ENCODE peak calls at places on chromosomes 3 and 15, in four cellular contexts. C is spleen, O is body of pancreas, Q is cardiac muscle cell. M is an unnamed sample.

GRCh38 chr3:2661078-2661477 is 449.1 kb downstream of the IL5RA start:
- DNase-seq in Q (no peak), O (no peak), C (no peak), M (no peak)

GRCh38 chr15:93030430-93031102 is 58.4 kb downstream of the RGMA start:
- DNase-seq in Q (peak), O (peak), C (peak), M (peak)

GRCh38 chr15:87764461-87765236 is 491.9 kb downstream of the NTRK3 start:
- DNase-seq in C (no peak), O (no peak), Q (no peak), M (peak)

GRCh38 chr3:50450135-50450911 is 53.1 kb downstream of the CACNA2D2 start:
- DNase-seq in Q (no peak), C (peak), O (peak), M (no peak)

GRCh38 chr3:45670995-45671394 is 18.2 kb upstream of the SACM1L start:
- DNase-seq in O (no peak), Q (no peak), C (no peak), M (no peak)

GRCh38 chr3:159182961-159183360 is 381.1 kb downstream of the MFSD1 start:
- DNase-seq in O (no peak), Q (no peak), C (no peak), M (no peak)

GRCh38 chr3:74630602-74631001 is 16.1 kb upstream of the CNTN3 start:
- DNase-seq in O (no peak), C (no peak), Q (no peak), M (no peak)

GRCh38 chr3:134601539-134602439 is 49.0 kb downstream of the KY start:
- DNase-seq in C (no peak), Q (peak), O (peak), M (peak)

GRCh38 chr3:53167418-53168174 is 6.6 kb downstream of the PRKCD start:
- DNase-seq in C (no peak), Q (no peak), O (no peak), M (no peak)

DNA sequence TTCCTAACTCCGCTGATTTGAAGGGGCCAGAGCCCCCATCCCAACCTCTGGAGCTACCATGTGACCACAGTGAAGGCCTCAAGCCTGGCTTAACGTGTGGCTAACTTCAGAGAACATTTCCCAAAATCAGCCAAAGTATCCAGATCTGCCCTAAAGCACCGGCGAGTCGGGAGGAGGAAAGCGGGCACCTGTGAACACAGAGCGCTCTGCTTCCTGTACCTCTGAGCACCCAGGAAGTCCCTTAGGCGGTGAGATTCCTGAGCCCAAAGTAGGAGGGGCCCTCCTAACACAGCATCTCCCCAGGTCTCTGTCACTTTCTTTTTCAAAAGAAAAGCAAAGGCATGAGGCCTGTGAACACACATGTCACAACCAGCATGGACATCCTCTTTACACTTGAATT is 904 bp upstream of the EIF4E3 start:
- DNase-seq in C (no peak), O (no peak), Q (no peak), M (no peak)
- H3K4me3 ChIP-seq in C (no peak), O (no peak), Q (no peak), M (no peak)

GRCh38 chr3:29516164-29516563 is 235.3 kb downstream of the RBMS3 start:
- DNase-seq in C (no peak), O (no peak), Q (no peak), M (no peak)
- H3K27ac ChIP-seq in C (no peak), O (no peak), Q (no peak), M (peak)

GRCh38 chr3:136249091-136249490 is 1.0 kb upstream of the PCCB start:
- DNase-seq in O (no peak), Q (no peak), C (no peak), M (no peak)

GRCh38 chr3:136251511-136251910 is 1.4 kb downstream of the PCCB start:
- DNase-seq in C (no peak), Q (no peak), O (peak), M (no peak)

GRCh38 chr3:136250862-136251460 is 821 bp downstream of the PCCB start:
- DNase-seq in O (peak), Q (peak), C (peak), M (peak)

GRCh38 chr3:136250226-136250861 is at the start of gene PCCB:
- DNase-seq in O (peak), Q (peak), C (peak), M (peak)

DNA sequence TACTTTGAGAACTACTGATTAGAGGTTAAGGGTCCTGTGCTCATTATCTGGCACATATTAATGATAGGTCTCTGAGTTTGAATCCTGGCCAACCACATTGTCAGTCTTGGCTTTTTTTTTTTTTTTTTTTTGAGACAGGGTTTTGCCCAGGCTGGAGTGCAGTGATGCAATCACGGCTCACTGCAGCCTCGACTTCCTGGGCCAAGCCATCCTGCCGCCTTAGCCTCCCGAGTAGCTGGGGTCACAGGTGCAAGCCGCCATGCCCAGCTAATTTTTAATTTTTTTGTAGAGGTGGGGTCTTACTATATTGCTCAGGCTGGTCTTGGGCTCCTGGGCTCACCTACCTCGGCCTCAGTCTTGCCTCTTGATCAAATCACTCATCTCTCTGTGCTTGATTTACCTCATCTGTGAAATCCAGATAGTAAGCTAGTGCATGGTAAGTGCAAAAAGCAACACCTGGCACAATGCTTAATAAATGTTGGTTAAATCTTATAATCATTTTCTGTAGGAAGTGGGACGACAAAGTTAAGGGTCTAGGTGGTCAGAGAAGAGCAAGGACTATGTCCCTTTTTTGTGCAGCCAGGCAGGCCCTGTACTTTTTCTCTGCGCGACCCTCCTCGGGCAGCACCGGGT is 431 bp upstream of the PCCB start:
- DNase-seq in O (no peak), Q (no peak), C (no peak), M (no peak)
- TF ChIP-seq CTCF in O (no peak), Q (no peak), C (no peak), M (no peak)

GRCh38 chr3:150922611-150923010 is 17.4 kb upstream of the MINDY4B start:
- DNase-seq in C (no peak), Q (peak), O (peak), M (no peak)

GRCh38 chr3:150921207-150921606 is 16.0 kb upstream of the MINDY4B start:
- DNase-seq in C (no peak), O (no peak), Q (no peak), M (no peak)

GRCh38 chr3:150926328-150926727 is 21.1 kb upstream of the MINDY4B start:
- DNase-seq in Q (no peak), C (no peak), O (no peak), M (no peak)

GRCh38 chr3:150928234-150928633 is 23.0 kb upstream of the MINDY4B start:
- DNase-seq in Q (no peak), O (no peak), C (no peak), M (no peak)

GRCh38 chr3:150925751-150926201 is 20.5 kb upstream of the MINDY4B start:
- DNase-seq in Q (peak), O (peak), C (peak), M (no peak)
- H3K4me3 ChIP-seq in Q (no peak), O (no peak), C (no peak), M (peak)

GRCh38 chr15:101723874-101724674 is at the start of gene TARS3:
- DNase-seq in O (peak), C (peak), Q (peak), M (peak)
- H3K27ac ChIP-seq in O (peak), C (peak), Q (peak), M (peak)

GRCh38 chr3:76842232-76842631 is 197.7 kb upstream of the ROBO2 start:
- DNase-seq in C (no peak), Q (no peak), O (no peak), M (no peak)

DNA sequence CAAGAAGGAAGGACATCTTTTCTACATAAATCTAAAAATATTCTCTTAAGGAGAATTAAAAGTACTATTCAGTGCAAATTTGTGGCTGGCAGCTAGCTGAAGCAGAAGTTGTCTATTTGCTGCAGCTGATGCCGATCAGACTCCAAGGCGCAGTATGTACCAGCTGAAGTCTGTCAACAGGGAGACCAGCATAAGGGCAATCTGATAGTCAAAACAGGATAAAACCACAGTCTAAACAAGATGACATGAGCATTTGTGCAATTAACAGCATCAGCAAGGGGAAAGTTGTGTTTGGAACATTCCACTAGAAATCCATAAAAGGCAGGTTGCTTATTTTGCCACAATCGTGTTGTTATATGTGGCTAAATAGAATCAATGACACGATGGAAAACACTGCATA is 198.1 kb upstream of the ROBO2 start:
- DNase-seq in C (no peak), O (no peak), Q (no peak), M (no peak)
- TF ChIP-seq CTCF in C (no peak), O (no peak), Q (no peak), M (no peak)

GRCh38 chr15:31344824-31345605 is 18.4 kb downstream of the KLF13 start:
- DNase-seq in Q (no peak), C (peak), O (peak), M (no peak)
- H3K4me3 ChIP-seq in Q (no peak), C (no peak), O (no peak), M (no peak)

GRCh38 chr3:114364806-114365205 is 71.0 kb downstream of the TIGIT start:
- DNase-seq in Q (no peak), O (no peak), C (no peak), M (no peak)

GRCh38 chr3:114363554-114364202 is 69.8 kb downstream of the TIGIT start:
- DNase-seq in C (no peak), O (no peak), Q (no peak), M (peak)

GRCh38 chr3:114365268-114365667 is 71.4 kb downstream of the TIGIT start:
- DNase-seq in O (no peak), Q (no peak), C (no peak), M (no peak)

GRCh38 chr3:114361391-114361790 is 67.6 kb downstream of the TIGIT start:
- DNase-seq in Q (no peak), O (no peak), C (no peak), M (no peak)

DNA sequence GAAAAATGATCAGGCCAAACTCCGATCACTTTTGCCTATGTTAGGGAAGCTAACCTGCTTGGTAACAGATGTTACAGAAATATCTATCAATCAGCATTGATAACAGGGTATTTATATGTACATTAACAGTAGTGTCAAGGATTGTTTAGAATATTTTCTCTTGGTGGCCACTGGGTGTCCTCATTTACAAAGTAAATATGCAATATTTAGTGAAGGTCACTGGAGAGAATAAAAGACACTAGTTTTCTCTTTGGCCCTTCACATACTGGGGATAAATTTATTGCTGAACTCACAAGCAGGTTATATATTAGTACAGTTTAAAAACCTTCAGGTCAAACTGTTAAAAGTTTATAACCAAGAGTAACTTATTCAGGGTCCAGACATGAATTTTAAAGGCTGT is 69.0 kb downstream of the TIGIT start:
- DNase-seq in C (no peak), Q (peak), O (no peak), M (no peak)
- H3K27ac ChIP-seq in C (no peak), Q (no peak), O (no peak), M (no peak)

GRCh38 chr3:34419801-34420200 is 621.4 kb downstream of the PDCD6IP start:
- DNase-seq in C (no peak), O (no peak), Q (peak), M (peak)

GRCh38 chr3:34421762-34422161 is 623.3 kb downstream of the PDCD6IP start:
- DNase-seq in O (no peak), C (no peak), Q (no peak), M (no peak)
- TF ChIP-seq CTCF in O (no peak), C (no peak), Q (no peak), M (no peak)